ENCODE peak calls at places on chromosomes 5 and 9, in four cellular contexts. P is Calu3, D is NCI-H82, I is NCI-H2107. V is an unnamed sample.

GRCh38 chr9:36317766-36318165 is 59.5 kb upstream of the GNE start:
- DNase-seq in P (peak; percentile 85), D (no peak), I (no peak), V (peak; percentile 49)

GRCh38 chr5:170572453-170572852 is 68.6 kb downstream of the KCNIP1 start:
- DNase-seq in P (peak; percentile 62), D (no peak), I (no peak), V (no peak)

GRCh38 chr5:138975098-138975847 is 100.1 kb upstream of the LRRTM2 start:
- DNase-seq in I (no peak), D (peak; percentile 20), P (no peak), V (no peak)

GRCh38 chr9:93686127-93686879 is 109.9 kb downstream of the PHF2 start:
- DNase-seq in P (no peak), I (no peak), D (no peak), V (peak; percentile 6)

GRCh38 chr5:98773464-98774191 is at the start of gene RGMB:
- DNase-seq in P (peak; percentile 99), I (peak; percentile 72), D (peak; percentile 98), V (peak; percentile 98)

GRCh38 chr5:137734962-137735530 is 843 bp downstream of the KLHL3 start:
- DNase-seq in P (peak; percentile 34), D (peak; percentile 66), I (no peak), V (no peak)

GRCh38 chr5:134512661-134512999 is 12.8 kb upstream of the JADE2 start:
- DNase-seq in I (no peak), P (no peak), D (peak; percentile 27), V (no peak)

GRCh38 chr5:125476888-125477585 is 730.6 kb upstream of the ZNF608 start:
- DNase-seq in I (no peak), D (no peak), P (no peak), V (peak; percentile 10)

GRCh38 chr5:943874-944620 is 51.4 kb downstream of the TRIP13 start:
- DNase-seq in D (no peak), P (no peak), I (no peak), V (peak; percentile 34)

GRCh38 chr5:59266410-59266809 is 627.1 kb downstream of the PDE4D start:
- DNase-seq in I (no peak), D (no peak), P (no peak), V (peak; percentile 43)

GRCh38 chr5:133552925-133553525 is 59.3 kb downstream of the FSTL4 start:
- DNase-seq in I (no peak), P (peak; percentile 78), D (peak; percentile 56), V (peak; percentile 74)

GRCh38 chr5:32498484-32498883 is 53.9 kb upstream of the ZFR start:
- DNase-seq in P (no peak), I (no peak), D (no peak), V (no peak)

GRCh38 chr9:70761139-70761538 is 346.7 kb upstream of the KLF9 start:
- DNase-seq in I (no peak), P (no peak), D (peak; percentile 7), V (no peak)

GRCh38 chr5:76947064-76947463 is 5.8 kb upstream of the CRHBP start:
- DNase-seq in P (no peak), D (no peak), I (no peak), V (no peak)

GRCh38 chr5:33843579-33843978 is 48.2 kb downstream of the ADAMTS12 start:
- DNase-seq in I (no peak), P (no peak), D (no peak), V (no peak)

GRCh38 chr5:179762079-179762780 is 29.6 kb downstream of the MAML1 start:
- DNase-seq in D (peak; percentile 46), P (no peak), I (peak; percentile 6), V (no peak)

GRCh38 chr5:40734986-40735385 is 20.8 kb downstream of the TTC33 start:
- DNase-seq in I (no peak), P (peak; percentile 53), D (no peak), V (no peak)

GRCh38 chr5:61620660-61621650 is 288.9 kb downstream of the ZSWIM6 start:
- DNase-seq in I (no peak), D (no peak), P (no peak), V (no peak)

GRCh38 chr5:61055434-61056006 is 106.7 kb downstream of the SMIM15 start:
- DNase-seq in D (peak; percentile 47), I (no peak), P (peak; percentile 23), V (no peak)

GRCh38 chr9:18437315-18438200 is 36.4 kb upstream of the ADAMTSL1 start:
- DNase-seq in I (no peak), P (no peak), D (peak; percentile 94), V (no peak)

GRCh38 chr9:121652037-121652837 is 803 bp downstream of the DAB2IP start:
- DNase-seq in D (peak; percentile 60), P (peak; percentile 21), I (no peak), V (no peak)

GRCh38 chr9:81244631-81245030 is 444.7 kb downstream of the TLE1 start:
- DNase-seq in P (no peak), D (no peak), I (no peak), V (no peak)

GRCh38 chr5:94545870-94546625 is 72.4 kb downstream of the KIAA0825 start:
- DNase-seq in I (no peak), P (no peak), D (no peak), V (no peak)

GRCh38 chr5:33806736-33807442 is 84.9 kb downstream of the ADAMTS12 start:
- DNase-seq in P (no peak), D (no peak), I (no peak), V (peak; percentile 27)

GRCh38 chr9:87498046-87498815 is 564 bp downstream of the DAPK1 start:
- DNase-seq in I (no peak), D (peak; percentile 42), P (peak; percentile 51), V (peak; percentile 62)

GRCh38 chr5:79133121-79133656 is 21.6 kb downstream of the BHMT start:
- DNase-seq in D (peak; percentile 83), I (peak; percentile 4), P (no peak), V (no peak)

GRCh38 chr5:7347377-7347776 is 48.6 kb upstream of the ADCY2 start:
- DNase-seq in I (no peak), D (no peak), P (no peak), V (no peak)

GRCh38 chr5:26940981-26941380 is 97.4 kb downstream of the CDH9 start:
- DNase-seq in P (no peak), D (no peak), I (no peak), V (no peak)

V was measured in Caco-2.